ENCODE peak calls at places on chromosomes 7 and 10, in four cellular contexts. U, X, O and A are unnamed samples.

GRCh38 chr10:49187950-49188761 is at the start of gene TMEM273:
- ATAC-seq in U (peak), X (peak), O (peak), A (peak)

GRCh38 chr7:129670636-129671035 is 59.1 kb downstream of the NRF1 start:
- ATAC-seq in U (no peak), X (no peak), O (no peak), A (no peak)

GRCh38 chr7:35720032-35720431 is 25.1 kb upstream of the HERPUD2 start:
- ATAC-seq in U (no peak), X (no peak), O (no peak), A (no peak)

GRCh38 chr7:150806863-150807262 is 6.3 kb downstream of the TMEM176A start:
- ATAC-seq in U (no peak), X (no peak), O (no peak), A (no peak)

GRCh38 chr7:20343954-20344353 is 13.3 kb downstream of the ITGB8 start:
- ATAC-seq in U (no peak), X (no peak), O (no peak), A (no peak)

GRCh38 chr7:38773430-38773829 is 135.6 kb downstream of the VPS41 start:
- ATAC-seq in U (no peak), X (no peak), O (no peak), A (no peak)

GRCh38 chr10:70656489-70656888 is 15.8 kb upstream of the ADAMTS14 start:
- ATAC-seq in U (peak), X (no peak), O (peak), A (peak)

GRCh38 chr10:14761372-14761771 is 13.3 kb downstream of the FAM107B start:
- ATAC-seq in U (no peak), X (no peak), O (no peak), A (no peak)

GRCh38 chr10:69825604-69826003 is 23.9 kb downstream of the COL13A1 start:
- ATAC-seq in U (no peak), X (no peak), O (peak), A (no peak)

GRCh38 chr10:121033371-121033770 is 182.2 kb downstream of the WDR11 start:
- ATAC-seq in U (no peak), X (peak), O (peak), A (peak)

GRCh38 chr10:80132299-80133139 is at the start of gene PLAC9:
- ATAC-seq in U (peak), X (peak), O (peak), A (peak)

GRCh38 chr10:90920986-90921643 is at the start of gene ANKRD1:
- ATAC-seq in U (no peak), X (no peak), O (peak), A (peak)

GRCh38 chr10:88076027-88076880 is 212.8 kb downstream of the PTEN start:
- ATAC-seq in U (peak), X (peak), O (no peak), A (peak)

GRCh38 chr10:125203186-125203800 is 42.9 kb upstream of the CTBP2 start:
- ATAC-seq in U (no peak), X (no peak), O (no peak), A (no peak)

GRCh38 chr10:77405771-77406241 is 231.8 kb downstream of the KCNMA1 start:
- ATAC-seq in U (peak), X (peak), O (peak), A (peak)

GRCh38 chr10:94315975-94316464 is 46.7 kb downstream of the NOC3L start:
- ATAC-seq in U (no peak), X (peak), O (no peak), A (no peak)

GRCh38 chr10:11150876-11151275 is 133.2 kb downstream of the CELF2 start:
- ATAC-seq in U (no peak), X (peak), O (no peak), A (no peak)

GRCh38 chr10:22002531-22003110 is 909 bp downstream of the DNAJC1 start:
- ATAC-seq in U (peak), X (peak), O (peak), A (no peak)

GRCh38 chr7:103996639-103997038 is 7.2 kb upstream of the RELN start:
- ATAC-seq in U (no peak), X (no peak), O (no peak), A (no peak)

GRCh38 chr7:101754432-101755159 is 62.8 kb upstream of the CUX1 start:
- ATAC-seq in U (peak), X (peak), O (peak), A (no peak)

GRCh38 chr7:2248984-2249694 is 7.1 kb downstream of the NUDT1 start:
- ATAC-seq in U (peak), X (peak), O (peak), A (peak)

GRCh38 chr7:77783111-77783510 is 15.1 kb downstream of the TMEM60 start:
- ATAC-seq in U (no peak), X (no peak), O (no peak), A (no peak)

GRCh38 chr7:155731375-155731774 is 80.9 kb downstream of the SHH start:
- ATAC-seq in U (no peak), X (no peak), O (no peak), A (peak)

GRCh38 chr7:70738486-70738885 is 393.5 kb upstream of the GALNT17 start:
- ATAC-seq in U (no peak), X (peak), O (peak), A (peak)

GRCh38 chr10:125788156-125789034 is 12.8 kb upstream of the MMP21 start:
- ATAC-seq in U (peak), X (no peak), O (peak), A (no peak)

GRCh38 chr7:10237306-10237705 is 736.4 kb upstream of the PHF14 start:
- ATAC-seq in U (no peak), X (peak), O (peak), A (peak)